ENCODE peak calls at places on chromosomes 4 and X, in nine cellular contexts. D is astrocyte; U is CD8-positive, alpha-beta T cell; P is AG04449; S is T follicular helper cell; K is fibroblast of lung; W is central memory CD4-positive, alpha-beta T cell; X is amygdala; F is substantia nigra. Y is an unnamed sample.

GRCh38 chr4:113368056-113368455 is 318.6 kb downstream of the ANK2 start:
- DNase-seq in D (peak), U (no peak), P (peak), S (no peak), K (peak), W (no peak), X (no peak), F (no peak), Y (no peak)

GRCh38 chr4:40940317-40940720 is 190.6 kb downstream of the NSUN7 start:
- DNase-seq in D (no peak), U (no peak), P (no peak), S (no peak), K (no peak), W (no peak), X (no peak), F (no peak), Y (no peak)

GRCh38 chr4:111945014-111945413 is 200.2 kb upstream of the FAM241A start:
- DNase-seq in D (no peak), U (no peak), P (no peak), S (no peak), K (peak), W (no peak), X (no peak), F (no peak), Y (no peak)

GRCh38 chr4:145819246-145820181 is 119.1 kb downstream of the ZNF827 start:
- DNase-seq in D (no peak), U (no peak), P (no peak), S (no peak), K (no peak), W (no peak), X (peak), F (peak), Y (peak)

GRCh38 chr4:12360391-12360790 is 931.7 kb upstream of the HS3ST1 start:
- DNase-seq in D (no peak), U (no peak), P (no peak), S (no peak), K (no peak), W (no peak), X (no peak), F (no peak), Y (no peak)

GRCh38 chr4:98977557-98977956 is 18.0 kb upstream of the METAP1 start:
- DNase-seq in D (no peak), U (no peak), P (no peak), S (no peak), K (no peak), W (no peak), X (no peak), F (no peak), Y (no peak)

GRCh38 chr4:52861879-52862604 is at the start of gene RASL11B:
- DNase-seq in D (peak), U (peak), P (no peak), S (peak), K (peak), W (peak), X (peak), F (peak), Y (peak)

GRCh38 chrX:11261260-11261659 is 32.0 kb upstream of the AMELX start:
- DNase-seq in D (peak), U (no peak), P (no peak), S (no peak), K (peak), W (no peak), X (no peak), F (no peak), Y (no peak)

GRCh38 chrX:101906136-101906796 is 25.6 kb downstream of the ZMAT1 start:
- DNase-seq in D (no peak), U (no peak), P (no peak), S (no peak), K (no peak), W (no peak), X (no peak), F (no peak), Y (no peak)